ENCODE peak calls at places on chromosomes 11 and 22, in eight cellular contexts. One of them, this sample, is unnamed.

GRCh38 chr11:82763167-82763566 is 29.5 kb upstream of the FAM181B start:
- DNase-seq in cardiac fibroblast: no peak
- DNase-seq in progenitor cell of endocrine pancreas: no peak
- DNase-seq in body of pancreas: no peak
- DNase-seq in neural crest cell: no peak
- DNase-seq in brain microvascular endothelial cell: no peak
- DNase-seq in nephron progenitor cell: no peak
- DNase-seq in cardiac muscle cell: no peak
- DNase-seq in this sample: no peak

GRCh38 chr11:61908730-61909622 is 8.4 kb downstream of the RAB3IL1 start:
- DNase-seq in cardiac fibroblast: peak; percentile 47
- DNase-seq in progenitor cell of endocrine pancreas: no peak
- DNase-seq in body of pancreas: no peak
- DNase-seq in neural crest cell: no peak
- DNase-seq in brain microvascular endothelial cell: no peak
- DNase-seq in nephron progenitor cell: peak; percentile 52
- DNase-seq in cardiac muscle cell: peak; percentile 59
- DNase-seq in this sample: no peak

GRCh38 chr11:97259884-97260283 is 870.1 kb downstream of the JRKL start:
- DNase-seq in cardiac fibroblast: no peak
- DNase-seq in progenitor cell of endocrine pancreas: no peak
- DNase-seq in body of pancreas: no peak
- DNase-seq in neural crest cell: no peak
- DNase-seq in brain microvascular endothelial cell: no peak
- DNase-seq in nephron progenitor cell: no peak
- DNase-seq in cardiac muscle cell: no peak
- DNase-seq in this sample: no peak

GRCh38 chr11:88420165-88420781 is 82.7 kb upstream of the CTSC start:
- DNase-seq in cardiac fibroblast: peak; percentile 86
- DNase-seq in progenitor cell of endocrine pancreas: no peak
- DNase-seq in body of pancreas: no peak
- DNase-seq in neural crest cell: no peak
- DNase-seq in brain microvascular endothelial cell: peak; percentile 63
- DNase-seq in nephron progenitor cell: no peak
- DNase-seq in cardiac muscle cell: peak; percentile 78
- DNase-seq in this sample: no peak

GRCh38 chr22:45309422-45310227 is at the start of gene FAM118A:
- DNase-seq in cardiac fibroblast: peak; percentile 96
- DNase-seq in progenitor cell of endocrine pancreas: peak; percentile 100
- DNase-seq in body of pancreas: peak; percentile 96
- DNase-seq in neural crest cell: peak; percentile 99
- DNase-seq in brain microvascular endothelial cell: peak; percentile 78
- DNase-seq in nephron progenitor cell: peak; percentile 99
- DNase-seq in cardiac muscle cell: peak; percentile 96
- DNase-seq in this sample: peak; percentile 86

GRCh38 chr11:47184711-47185304 is 1.4 kb downstream of the PACSIN3 start:
- DNase-seq in cardiac fibroblast: peak; percentile 27
- DNase-seq in progenitor cell of endocrine pancreas: no peak
- DNase-seq in body of pancreas: peak; percentile 55
- DNase-seq in neural crest cell: no peak
- DNase-seq in brain microvascular endothelial cell: no peak
- DNase-seq in nephron progenitor cell: peak; percentile 28
- DNase-seq in cardiac muscle cell: peak; percentile 19
- DNase-seq in this sample: no peak

GRCh38 chr11:112162761-112163669 is 879 bp downstream of the IL18 start:
- DNase-seq in cardiac fibroblast: no peak
- DNase-seq in progenitor cell of endocrine pancreas: no peak
- DNase-seq in body of pancreas: no peak
- DNase-seq in neural crest cell: no peak
- DNase-seq in brain microvascular endothelial cell: no peak
- DNase-seq in nephron progenitor cell: no peak
- DNase-seq in cardiac muscle cell: no peak
- DNase-seq in this sample: no peak

GRCh38 chr11:108593910-108594434 is 404 bp upstream of the EXPH5 start:
- DNase-seq in cardiac fibroblast: no peak
- DNase-seq in progenitor cell of endocrine pancreas: no peak
- DNase-seq in body of pancreas: no peak
- DNase-seq in neural crest cell: no peak
- DNase-seq in brain microvascular endothelial cell: no peak
- DNase-seq in nephron progenitor cell: no peak
- DNase-seq in cardiac muscle cell: no peak
- DNase-seq in this sample: no peak

GRCh38 chr11:124402326-124402922 is 3.6 kb upstream of the OR8B3 start:
- DNase-seq in cardiac fibroblast: peak; percentile 90
- DNase-seq in progenitor cell of endocrine pancreas: peak; percentile 21
- DNase-seq in body of pancreas: peak; percentile 57
- DNase-seq in neural crest cell: peak; percentile 62
- DNase-seq in brain microvascular endothelial cell: peak; percentile 89
- DNase-seq in nephron progenitor cell: peak; percentile 61
- DNase-seq in cardiac muscle cell: peak; percentile 93
- DNase-seq in this sample: peak; percentile 63

GRCh38 chr11:16293204-16293681 is 63.1 kb downstream of the SOX6 start:
- DNase-seq in cardiac fibroblast: peak; percentile 17
- DNase-seq in progenitor cell of endocrine pancreas: no peak
- DNase-seq in body of pancreas: no peak
- DNase-seq in neural crest cell: no peak
- DNase-seq in brain microvascular endothelial cell: peak; percentile 4
- DNase-seq in nephron progenitor cell: no peak
- DNase-seq in cardiac muscle cell: peak; percentile 16
- DNase-seq in this sample: no peak

GRCh38 chr11:9039194-9039593 is 35.4 kb upstream of the NRIP3 start:
- DNase-seq in cardiac fibroblast: peak; percentile 29
- DNase-seq in progenitor cell of endocrine pancreas: no peak
- DNase-seq in body of pancreas: no peak
- DNase-seq in neural crest cell: no peak
- DNase-seq in brain microvascular endothelial cell: no peak
- DNase-seq in nephron progenitor cell: no peak
- DNase-seq in cardiac muscle cell: peak; percentile 41
- DNase-seq in this sample: no peak

GRCh38 chr11:96207459-96208449 is 135.2 kb downstream of the MAML2 start:
- DNase-seq in cardiac fibroblast: peak; percentile 57
- DNase-seq in progenitor cell of endocrine pancreas: no peak
- DNase-seq in body of pancreas: no peak
- DNase-seq in neural crest cell: no peak
- DNase-seq in brain microvascular endothelial cell: no peak
- DNase-seq in nephron progenitor cell: no peak
- DNase-seq in cardiac muscle cell: peak; percentile 40
- DNase-seq in this sample: no peak

GRCh38 chr11:27242591-27242990 is 120.4 kb downstream of the CCDC34 start:
- DNase-seq in cardiac fibroblast: peak; percentile 19
- DNase-seq in progenitor cell of endocrine pancreas: no peak
- DNase-seq in body of pancreas: no peak
- DNase-seq in neural crest cell: no peak
- DNase-seq in brain microvascular endothelial cell: peak; percentile 59
- DNase-seq in nephron progenitor cell: no peak
- DNase-seq in cardiac muscle cell: peak; percentile 36
- DNase-seq in this sample: no peak

GRCh38 chr11:66541892-66542291 is 4.0 kb downstream of the ZDHHC24 start:
- DNase-seq in cardiac fibroblast: no peak
- DNase-seq in progenitor cell of endocrine pancreas: no peak
- DNase-seq in body of pancreas: no peak
- DNase-seq in neural crest cell: no peak
- DNase-seq in brain microvascular endothelial cell: no peak
- DNase-seq in nephron progenitor cell: no peak
- DNase-seq in cardiac muscle cell: no peak
- DNase-seq in this sample: no peak

GRCh38 chr11:90288207-90288821 is 65.5 kb upstream of the CHORDC1 start:
- DNase-seq in cardiac fibroblast: peak; percentile 16
- DNase-seq in progenitor cell of endocrine pancreas: no peak
- DNase-seq in body of pancreas: no peak
- DNase-seq in neural crest cell: no peak
- DNase-seq in brain microvascular endothelial cell: peak; percentile 0
- DNase-seq in nephron progenitor cell: no peak
- DNase-seq in cardiac muscle cell: peak; percentile 9
- DNase-seq in this sample: no peak

GRCh38 chr11:43806976-43807375 is 73.7 kb upstream of the ALKBH3 start:
- DNase-seq in cardiac fibroblast: no peak
- DNase-seq in progenitor cell of endocrine pancreas: no peak
- DNase-seq in body of pancreas: no peak
- DNase-seq in neural crest cell: no peak
- DNase-seq in brain microvascular endothelial cell: no peak
- DNase-seq in nephron progenitor cell: no peak
- DNase-seq in cardiac muscle cell: no peak
- DNase-seq in this sample: no peak

GRCh38 chr11:43812471-43812870 is 68.2 kb upstream of the ALKBH3 start:
- DNase-seq in cardiac fibroblast: no peak
- DNase-seq in progenitor cell of endocrine pancreas: no peak
- DNase-seq in body of pancreas: no peak
- DNase-seq in neural crest cell: no peak
- DNase-seq in brain microvascular endothelial cell: no peak
- DNase-seq in nephron progenitor cell: no peak
- DNase-seq in cardiac muscle cell: no peak
- DNase-seq in this sample: no peak

DNA sequence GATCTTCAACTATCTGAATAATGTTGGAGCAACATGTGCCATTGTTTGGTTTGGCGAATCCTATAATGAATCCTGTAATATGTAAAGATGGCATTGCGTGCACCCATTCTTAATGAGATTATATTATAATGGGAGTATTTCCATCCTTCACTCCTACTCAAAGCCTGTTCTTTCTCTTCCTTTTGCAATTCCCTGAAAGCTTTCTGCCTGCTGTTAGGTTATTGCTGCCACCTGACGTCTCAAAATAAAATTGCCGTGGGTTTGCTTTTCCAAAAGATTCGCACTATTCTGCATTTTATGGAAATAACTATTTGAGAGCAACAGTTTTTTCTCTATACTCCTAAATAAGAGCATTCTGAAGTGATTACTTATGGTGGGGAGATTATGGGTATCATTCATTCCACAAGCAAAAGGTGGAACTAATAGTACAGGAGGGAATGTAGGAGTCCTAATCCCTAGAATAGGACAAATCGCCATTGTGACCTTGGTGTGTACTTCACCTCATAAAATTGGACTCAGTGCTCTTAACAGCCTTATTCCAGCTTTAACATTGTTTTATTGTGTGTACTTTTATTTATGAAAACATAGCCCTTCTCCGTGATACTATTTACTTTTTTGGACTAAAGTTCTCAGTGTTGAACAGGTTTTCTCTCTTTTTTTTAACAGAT is 69.6 kb upstream of the ALKBH3 start:
- DNase-seq in cardiac fibroblast: peak; percentile 53
- DNase-seq in progenitor cell of endocrine pancreas: no peak
- DNase-seq in body of pancreas: no peak
- DNase-seq in neural crest cell: no peak
- DNase-seq in brain microvascular endothelial cell: no peak
- DNase-seq in nephron progenitor cell: no peak
- DNase-seq in cardiac muscle cell: peak; percentile 37
- DNase-seq in this sample: no peak
- TF ChIP-seq CTCF in cardiac fibroblast: peak; percentile 43
- TF ChIP-seq CTCF in progenitor cell of endocrine pancreas: peak; percentile 19
- TF ChIP-seq CTCF in body of pancreas: no peak
- TF ChIP-seq CTCF in neural crest cell: peak; percentile 30
- TF ChIP-seq CTCF in brain microvascular endothelial cell: peak; percentile 46
- TF ChIP-seq CTCF in nephron progenitor cell: no peak
- TF ChIP-seq CTCF in cardiac muscle cell: peak; percentile 43
- TF ChIP-seq CTCF in this sample: no peak

DNA sequence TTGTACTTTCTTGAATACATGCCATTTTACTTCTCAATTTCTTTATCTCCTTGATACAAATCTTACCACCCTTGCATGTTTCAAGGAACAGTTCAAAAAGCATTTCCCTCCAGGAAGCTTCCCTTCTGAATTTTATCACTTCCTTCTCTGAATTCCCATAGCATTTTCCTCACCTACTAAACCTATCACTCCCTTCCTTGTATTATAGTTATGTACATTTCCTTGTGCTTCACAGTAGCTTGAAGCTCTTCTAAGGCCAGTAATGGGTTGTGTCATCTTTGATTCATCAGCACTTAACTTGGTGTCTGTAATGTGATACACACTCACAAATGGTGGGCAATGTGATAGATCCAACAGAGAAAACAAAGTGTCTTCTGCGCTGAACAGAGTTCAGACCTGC is 127.5 kb downstream of the CCDC81 start:
- DNase-seq in cardiac fibroblast: no peak
- DNase-seq in progenitor cell of endocrine pancreas: no peak
- DNase-seq in body of pancreas: no peak
- DNase-seq in neural crest cell: no peak
- DNase-seq in brain microvascular endothelial cell: no peak
- DNase-seq in nephron progenitor cell: no peak
- DNase-seq in cardiac muscle cell: no peak
- DNase-seq in this sample: no peak
- TF ChIP-seq CTCF in cardiac fibroblast: no peak
- TF ChIP-seq CTCF in progenitor cell of endocrine pancreas: no peak
- TF ChIP-seq CTCF in body of pancreas: no peak
- TF ChIP-seq CTCF in neural crest cell: no peak
- TF ChIP-seq CTCF in brain microvascular endothelial cell: no peak
- TF ChIP-seq CTCF in nephron progenitor cell: no peak
- TF ChIP-seq CTCF in cardiac muscle cell: no peak
- TF ChIP-seq CTCF in this sample: no peak

DNA sequence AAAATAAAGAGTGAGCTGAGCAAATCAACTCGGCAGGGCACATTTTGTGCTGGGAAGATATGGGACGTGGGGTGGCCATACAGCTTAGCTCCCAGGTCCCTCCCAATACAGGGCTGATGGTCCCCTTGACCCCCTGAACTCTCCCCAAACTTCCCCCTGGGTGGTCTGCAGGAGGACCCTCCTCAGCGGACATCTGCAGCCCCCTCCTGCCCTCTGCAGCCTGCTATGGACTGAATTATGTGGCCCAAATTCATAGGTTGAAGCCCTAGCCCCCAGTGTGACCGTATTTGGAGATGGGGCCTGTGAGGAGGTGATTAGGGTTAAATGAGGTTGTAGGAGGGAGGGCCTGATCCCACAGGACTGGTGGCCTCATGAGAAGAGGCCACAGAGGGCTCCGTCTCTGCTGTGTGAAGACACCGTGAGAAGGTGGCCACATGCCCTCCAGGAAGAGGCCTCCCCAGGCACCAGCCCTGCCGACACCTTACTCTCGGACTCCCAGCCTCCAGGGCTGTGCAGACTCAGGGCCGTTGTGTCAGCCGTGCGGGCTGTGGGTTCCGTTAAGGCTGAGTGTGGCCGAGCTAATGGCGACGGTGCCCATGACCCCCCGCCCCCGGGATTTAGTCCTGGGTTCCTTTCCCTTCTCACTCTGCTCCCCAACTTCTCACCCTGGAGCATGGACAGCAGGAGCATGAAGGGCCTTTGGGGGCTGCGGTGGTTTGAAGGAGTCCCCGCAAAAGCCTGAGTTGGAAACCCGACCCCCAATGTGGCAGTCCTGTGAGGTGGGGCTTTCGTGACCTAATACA is 1042.8 kb downstream of the BRD1 start:
- DNase-seq in cardiac fibroblast: no peak
- DNase-seq in progenitor cell of endocrine pancreas: no peak
- DNase-seq in body of pancreas: no peak
- DNase-seq in neural crest cell: no peak
- DNase-seq in brain microvascular endothelial cell: no peak
- DNase-seq in nephron progenitor cell: no peak
- DNase-seq in cardiac muscle cell: no peak
- DNase-seq in this sample: no peak
- TF ChIP-seq CTCF in cardiac fibroblast: no peak
- TF ChIP-seq CTCF in progenitor cell of endocrine pancreas: no peak
- TF ChIP-seq CTCF in body of pancreas: no peak
- TF ChIP-seq CTCF in neural crest cell: no peak
- TF ChIP-seq CTCF in brain microvascular endothelial cell: no peak
- TF ChIP-seq CTCF in nephron progenitor cell: no peak
- TF ChIP-seq CTCF in cardiac muscle cell: no peak
- TF ChIP-seq CTCF in this sample: no peak

DNA sequence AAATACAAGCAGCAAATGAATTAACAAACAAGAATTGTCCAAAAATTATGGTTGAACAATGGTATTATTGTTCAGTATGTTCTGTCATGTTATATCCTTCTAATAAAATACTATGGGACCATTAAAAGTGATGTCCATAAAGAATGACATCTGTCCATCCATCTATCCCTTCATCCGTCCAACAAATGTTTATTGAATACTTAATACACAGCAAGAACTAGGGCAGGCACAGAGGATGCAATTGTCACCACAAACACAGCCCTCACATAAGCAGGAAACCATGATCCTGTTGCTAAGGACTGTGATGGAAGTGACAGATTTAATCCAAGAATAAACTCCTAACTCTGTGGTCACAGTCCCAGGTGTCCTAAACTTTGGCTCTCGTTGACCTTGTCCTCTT is 20.7 kb upstream of the B3GAT1 start:
- DNase-seq in cardiac fibroblast: no peak
- DNase-seq in progenitor cell of endocrine pancreas: no peak
- DNase-seq in body of pancreas: no peak
- DNase-seq in neural crest cell: no peak
- DNase-seq in brain microvascular endothelial cell: no peak
- DNase-seq in nephron progenitor cell: no peak
- DNase-seq in cardiac muscle cell: no peak
- DNase-seq in this sample: no peak
- TF ChIP-seq CTCF in cardiac fibroblast: no peak
- TF ChIP-seq CTCF in progenitor cell of endocrine pancreas: no peak
- TF ChIP-seq CTCF in body of pancreas: no peak
- TF ChIP-seq CTCF in neural crest cell: no peak
- TF ChIP-seq CTCF in brain microvascular endothelial cell: no peak
- TF ChIP-seq CTCF in nephron progenitor cell: no peak
- TF ChIP-seq CTCF in cardiac muscle cell: no peak
- TF ChIP-seq CTCF in this sample: no peak

This sample was measured in omental fat pad.